ENCODE peak calls at places on chromosomes 3 and 15, in six cellular contexts. G, N, V, F, P and O are unnamed samples.

GRCh38 chr3:71441217-71441924 is 142.2 kb downstream of the FOXP1 start:
- DNase-seq in F (peak; percentile 82), G (no peak), V (no peak), P (no peak), N (no peak), O (no peak)

GRCh38 chr3:149532463-149533180 is 58.1 kb downstream of the TM4SF4 start:
- DNase-seq in V (no peak), N (no peak), P (no peak), G (no peak), F (no peak), O (no peak)

GRCh38 chr3:62378329-62378789 is 5.0 kb upstream of the FEZF2 start:
- DNase-seq in F (no peak), N (no peak), P (no peak), G (no peak), V (no peak), O (no peak)

GRCh38 chr3:179867961-179868360 is 168.8 kb downstream of the PEX5L start:
- DNase-seq in V (no peak), P (no peak), F (no peak), N (no peak), G (no peak), O (no peak)

GRCh38 chr3:61172684-61173083 is 78.6 kb downstream of the FHIT start:
- DNase-seq in N (no peak), F (no peak), P (peak; percentile 19), V (no peak), G (no peak), O (no peak)

GRCh38 chr15:41501961-41502786 is 8.5 kb downstream of the ITPKA start:
- DNase-seq in N (no peak), V (no peak), G (no peak), F (no peak), P (no peak), O (no peak)

GRCh38 chr3:11514191-11514770 is 129.4 kb downstream of the VGLL4 start:
- DNase-seq in F (peak; percentile 58), N (no peak), G (peak; percentile 92), V (no peak), P (no peak), O (peak; percentile 91)

GRCh38 chr15:77181305-77182074 is 110.6 kb upstream of the TSPAN3 start:
- DNase-seq in V (peak; percentile 57), P (no peak), F (no peak), G (no peak), N (no peak), O (peak; percentile 8)

GRCh38 chr15:55403531-55403930 is 4.6 kb downstream of the CCPG1 start:
- DNase-seq in P (no peak), G (peak; percentile 49), F (no peak), V (no peak), N (no peak), O (peak; percentile 18)

GRCh38 chr3:184566441-184567414 is 5.1 kb downstream of the EPHB3 start:
- DNase-seq in V (peak; percentile 79), F (peak; percentile 76), P (no peak), G (no peak), N (no peak), O (no peak)

GRCh38 chr3:21392521-21392920 is 358.5 kb downstream of the ZNF385D start:
- DNase-seq in N (no peak), P (no peak), G (no peak), F (no peak), V (no peak), O (peak; percentile 28)

GRCh38 chr15:88623061-88623460 is 1.9 kb downstream of the AEN start:
- DNase-seq in V (no peak), N (no peak), P (no peak), F (peak; percentile 97), G (peak; percentile 93), O (peak; percentile 96)

GRCh38 chr3:89570465-89570864 is 463.0 kb downstream of the EPHA3 start:
- DNase-seq in V (no peak), N (no peak), F (no peak), G (no peak), P (no peak), O (no peak)

GRCh38 chr3:166257715-166258114 is 420.5 kb upstream of the BCHE start:
- DNase-seq in P (no peak), G (no peak), V (no peak), F (no peak), N (no peak), O (no peak)

DNA sequence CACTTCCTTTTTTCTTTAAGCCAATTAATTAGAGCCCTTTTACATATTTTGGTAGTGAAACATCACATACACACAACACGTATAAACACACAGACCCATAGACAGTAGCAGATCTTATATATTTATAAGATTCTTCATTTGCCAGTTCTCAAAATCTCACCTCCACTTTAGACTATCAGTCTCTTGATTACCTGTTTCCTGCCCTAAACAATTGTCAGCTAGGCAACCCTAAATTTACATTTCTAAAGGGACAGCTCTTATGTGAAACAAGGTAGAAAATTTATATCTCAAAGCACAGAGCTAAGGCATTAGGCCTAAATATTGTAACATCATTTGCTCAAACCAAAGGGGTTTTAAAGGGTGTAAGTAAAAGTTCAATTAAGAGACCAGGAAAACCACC is 28.9 kb downstream of the SETMAR start:
- DNase-seq in P (no peak), G (no peak), F (no peak), N (no peak), V (no peak), O (no peak)
- H3K4me3 ChIP-seq in P (no peak overlapping the region), G (no peak overlapping the region), F (no peak overlapping the region), N (no peak overlapping the region), V (no peak overlapping the region), O (no peak overlapping the region)

GRCh38 chr3:108877906-108878305 is 55.3 kb downstream of the TRAT1 start:
- DNase-seq in N (no peak), G (no peak), F (no peak), P (no peak), V (no peak), O (no peak)

GRCh38 chr3:108882762-108883161 is 60.2 kb downstream of the TRAT1 start:
- DNase-seq in G (no peak), P (no peak), F (no peak), V (no peak), N (no peak), O (no peak)

GRCh38 chr3:108883373-108883772 is 60.8 kb downstream of the TRAT1 start:
- DNase-seq in G (no peak), N (no peak), V (no peak), P (no peak), F (no peak), O (no peak)

DNA sequence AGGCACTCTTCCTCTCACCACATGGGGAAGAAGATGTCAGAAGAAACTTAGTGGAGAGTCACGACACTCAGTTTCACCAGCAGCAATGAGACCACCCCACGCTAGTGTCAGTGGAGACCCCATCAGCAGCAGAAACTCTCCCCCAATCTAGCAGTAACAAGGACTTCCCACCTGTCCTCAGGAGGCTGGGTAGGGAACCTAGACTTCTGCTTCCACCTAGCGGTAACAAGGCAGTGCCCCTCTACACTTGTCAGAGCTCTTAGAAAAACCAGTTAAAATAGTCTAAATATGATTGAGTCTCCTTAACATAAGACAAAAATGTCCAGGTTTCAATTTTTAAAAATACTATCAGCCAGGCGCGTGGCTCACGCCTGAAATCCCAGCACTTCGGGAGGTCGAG is 57.3 kb downstream of the TRAT1 start:
- DNase-seq in N (no peak), P (no peak), F (peak; percentile 4), V (no peak), G (no peak), O (no peak)
- TF ChIP-seq CTCF in N (no peak), P (no peak), F (peak; percentile 35), V (no peak), G (no peak), O (no peak)

GRCh38 chr3:42192334-42193200 is 73.4 kb downstream of the CCK start:
- DNase-seq in N (no peak), V (no peak), F (no peak), P (no peak), G (peak; percentile 43), O (no peak)
- H3K4me3 ChIP-seq in N (no peak overlapping the region), V (no peak overlapping the region), F (no peak overlapping the region), P (no peak overlapping the region), G (no peak overlapping the region), O (no peak overlapping the region)

DNA sequence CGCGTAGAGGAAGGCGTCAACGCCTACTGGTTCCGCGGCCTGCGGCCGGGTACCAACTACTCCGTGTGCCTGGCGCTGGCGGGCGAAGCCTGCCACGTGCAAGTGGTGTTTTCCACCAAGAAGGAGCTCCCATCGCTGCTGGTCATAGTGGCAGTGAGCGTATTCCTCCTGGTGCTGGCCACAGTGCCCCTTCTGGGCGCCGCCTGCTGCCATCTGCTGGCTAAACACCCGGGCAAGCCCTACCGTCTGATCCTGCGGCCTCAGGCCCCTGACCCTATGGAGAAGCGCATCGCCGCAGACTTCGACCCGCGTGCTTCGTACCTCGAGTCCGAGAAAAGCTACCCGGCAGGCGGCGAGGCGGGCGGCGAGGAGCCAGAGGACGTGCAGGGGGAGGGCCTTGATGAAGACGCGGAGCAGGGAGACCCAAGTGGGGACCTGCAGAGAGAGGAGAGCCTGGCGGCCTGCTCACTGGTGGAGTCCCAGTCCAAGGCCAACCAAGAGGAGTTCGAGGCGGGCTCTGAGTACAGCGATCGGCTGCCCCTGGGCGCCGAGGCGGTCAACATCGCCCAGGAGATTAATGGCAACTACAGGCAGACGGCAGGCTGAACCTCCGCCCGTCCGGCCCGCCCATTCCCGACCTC is 4.1 kb downstream of the ISLR2 start:
- DNase-seq in G (peak; percentile 23), V (peak; percentile 65), N (peak; percentile 78), P (no peak), F (peak; percentile 49), O (no peak)
- TF ChIP-seq CTCF in G (peak; percentile 49), V (peak; percentile 19), N (peak; percentile 46), P (no peak), F (peak; percentile 50), O (peak; percentile 19)

DNA sequence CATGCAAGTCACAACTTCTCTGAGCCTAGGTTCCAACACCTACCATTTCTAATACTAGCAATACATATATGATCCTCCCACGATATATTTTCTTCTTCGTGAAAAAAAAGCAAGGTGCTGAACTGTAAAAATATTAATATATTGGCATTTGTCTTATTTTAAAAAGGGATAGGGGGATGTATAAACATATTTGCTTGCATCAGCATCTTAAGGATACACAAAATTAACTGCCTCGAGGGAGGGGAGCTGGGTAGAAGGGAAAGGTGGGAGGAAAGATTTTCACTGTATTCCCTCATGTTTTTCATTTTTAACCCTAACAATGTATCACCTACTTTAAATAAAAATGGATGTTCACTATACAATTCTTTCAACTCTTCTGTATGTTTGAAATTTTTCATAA is 1.3 kb downstream of the HACD2 start:
- DNase-seq in P (no peak), F (no peak), N (no peak), G (no peak), V (no peak), O (no peak)
- H3K4me3 ChIP-seq in P (peak overlapping the region; percentile 83), F (peak overlapping the region; percentile 96), N (peak overlapping the region; percentile 92), G (no peak overlapping the region), V (no peak overlapping the region), O (peak overlapping the region; percentile 96)

DNA sequence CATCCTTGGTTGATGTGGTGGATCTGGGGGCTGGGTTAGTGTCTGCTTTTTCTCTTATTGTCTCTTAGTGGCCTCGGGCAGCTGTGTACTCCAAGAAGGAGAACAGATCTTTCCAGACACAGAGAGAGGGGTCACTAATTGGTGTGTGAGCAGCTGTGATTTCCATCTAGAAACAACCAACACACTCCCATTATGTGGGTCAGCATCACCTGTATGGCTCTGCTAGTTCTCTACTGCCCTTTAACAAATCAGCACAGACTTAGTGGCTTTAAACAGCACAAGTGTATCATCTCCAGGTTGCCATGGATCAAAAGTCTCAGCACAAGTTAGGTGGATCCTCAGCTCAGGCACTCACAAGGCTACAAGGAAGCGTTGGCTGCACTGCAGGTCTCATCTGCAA is 156.8 kb downstream of the LRTM1 start:
- DNase-seq in V (no peak), P (no peak), G (no peak), N (no peak), F (no peak), O (no peak)
- TF ChIP-seq CTCF in V (no peak), P (no peak), G (no peak), N (no peak), F (no peak), O (no peak)